ENCODE peak calls at places on chromosomes 4 and X, in four cellular contexts. One of them, this sample, is unnamed.

GRCh38 chrX:117969782-117970181 is 146.8 kb downstream of the KLHL13 start:
- DNase-seq in IMR-90: no peak
- DNase-seq in neural crest cell: no peak
- DNase-seq in GM12891: no peak
- DNase-seq in this sample: no peak

GRCh38 chrX:112704226-112704625 is 24.5 kb upstream of the LHFPL1 start:
- DNase-seq in IMR-90: no peak
- DNase-seq in neural crest cell: no peak
- DNase-seq in GM12891: no peak
- DNase-seq in this sample: no peak

GRCh38 chrX:132443736-132444135 is 45.1 kb downstream of the MBNL3 start:
- DNase-seq in IMR-90: no peak
- DNase-seq in neural crest cell: no peak
- DNase-seq in GM12891: no peak
- DNase-seq in this sample: no peak

GRCh38 chrX:112867570-112867969 is 26.9 kb upstream of the AMOT start:
- DNase-seq in IMR-90: no peak
- DNase-seq in neural crest cell: no peak
- DNase-seq in GM12891: no peak
- DNase-seq in this sample: no peak

GRCh38 chrX:7159132-7159861 is 11.3 kb upstream of the PUDP start:
- DNase-seq in IMR-90: no peak
- DNase-seq in neural crest cell: no peak
- DNase-seq in GM12891: no peak
- DNase-seq in this sample: no peak

GRCh38 chrX:106611323-106611681 is 476 bp upstream of the RADX start:
- DNase-seq in IMR-90: no peak
- DNase-seq in neural crest cell: no peak
- DNase-seq in GM12891: no peak
- DNase-seq in this sample: no peak

GRCh38 chrX:31132803-31133202 is 61.0 kb upstream of the FTHL17 start:
- DNase-seq in IMR-90: no peak
- DNase-seq in neural crest cell: no peak
- DNase-seq in GM12891: no peak
- DNase-seq in this sample: no peak

GRCh38 chr4:100391913-100392312 is 125.9 kb downstream of the EMCN start:
- DNase-seq in IMR-90: peak; percentile 43
- DNase-seq in neural crest cell: no peak
- DNase-seq in GM12891: no peak
- DNase-seq in this sample: peak; percentile 67

GRCh38 chrX:70762285-70762684 is 146.2 kb downstream of the TEX11 start:
- DNase-seq in IMR-90: no peak
- DNase-seq in neural crest cell: no peak
- DNase-seq in GM12891: no peak
- DNase-seq in this sample: no peak

GRCh38 chr4:124483043-124483906 is 229.3 kb downstream of the ANKRD50 start:
- DNase-seq in IMR-90: peak; percentile 21
- DNase-seq in neural crest cell: no peak
- DNase-seq in GM12891: no peak
- DNase-seq in this sample: no peak

GRCh38 chr4:48307528-48307927 is 33.8 kb upstream of the SLAIN2 start:
- DNase-seq in IMR-90: no peak
- DNase-seq in neural crest cell: no peak
- DNase-seq in GM12891: no peak
- DNase-seq in this sample: no peak

GRCh38 chrX:133838761-133839676 is 146.4 kb downstream of the GPC3 start:
- DNase-seq in IMR-90: peak; percentile 28
- DNase-seq in neural crest cell: peak; percentile 70
- DNase-seq in GM12891: no peak
- DNase-seq in this sample: no peak

GRCh38 chr4:160175064-160175643 is 1072.3 kb downstream of the RAPGEF2 start:
- DNase-seq in IMR-90: no peak
- DNase-seq in neural crest cell: no peak
- DNase-seq in GM12891: no peak
- DNase-seq in this sample: no peak

GRCh38 chr4:128068927-128069326 is 7.8 kb downstream of the LARP1B start:
- DNase-seq in IMR-90: peak; percentile 24
- DNase-seq in neural crest cell: no peak
- DNase-seq in GM12891: no peak
- DNase-seq in this sample: no peak

GRCh38 chr4:181661090-181661489 is 582.1 kb upstream of the TENM3 start:
- DNase-seq in IMR-90: peak; percentile 85
- DNase-seq in neural crest cell: no peak
- DNase-seq in GM12891: no peak
- DNase-seq in this sample: peak; percentile 51

GRCh38 chrX:23699636-23700194 is 32.4 kb downstream of the PRDX4 start:
- DNase-seq in IMR-90: peak; percentile 14
- DNase-seq in neural crest cell: no peak
- DNase-seq in GM12891: no peak
- DNase-seq in this sample: no peak

GRCh38 chrX:136850441-136851175 is 29.9 kb downstream of the RBMX start:
- DNase-seq in IMR-90: no peak
- DNase-seq in neural crest cell: no peak
- DNase-seq in GM12891: no peak
- DNase-seq in this sample: no peak

GRCh38 chr4:17817027-17817426 is 6.2 kb downstream of the NCAPG start:
- DNase-seq in IMR-90: peak; percentile 78
- DNase-seq in neural crest cell: no peak
- DNase-seq in GM12891: no peak
- DNase-seq in this sample: peak; percentile 35

GRCh38 chr4:144905286-144905685 is 192.7 kb downstream of the ANAPC10 start:
- DNase-seq in IMR-90: no peak
- DNase-seq in neural crest cell: no peak
- DNase-seq in GM12891: no peak
- DNase-seq in this sample: no peak

GRCh38 chr4:96164814-96165351 is 325.0 kb downstream of the PDHA2 start:
- DNase-seq in IMR-90: peak; percentile 16
- DNase-seq in neural crest cell: no peak
- DNase-seq in GM12891: no peak
- DNase-seq in this sample: peak; percentile 94

GRCh38 chr4:175125410-175126068 is 207.4 kb downstream of the ADAM29 start:
- DNase-seq in IMR-90: no peak
- DNase-seq in neural crest cell: no peak
- DNase-seq in GM12891: no peak
- DNase-seq in this sample: no peak

GRCh38 chr4:139455187-139455586 is 1.3 kb downstream of the RAB33B start:
- DNase-seq in IMR-90: no peak
- DNase-seq in neural crest cell: no peak
- DNase-seq in GM12891: no peak
- DNase-seq in this sample: no peak

GRCh38 chr4:186081202-186081807 is 12.3 kb downstream of the TLR3 start:
- DNase-seq in IMR-90: no peak
- DNase-seq in neural crest cell: no peak
- DNase-seq in GM12891: no peak
- DNase-seq in this sample: no peak

GRCh38 chrX:140040397-140040796 is 75.1 kb upstream of the CXorf66 start:
- DNase-seq in IMR-90: no peak
- DNase-seq in neural crest cell: no peak
- DNase-seq in GM12891: no peak
- DNase-seq in this sample: peak; percentile 68

GRCh38 chr4:4694296-4694772 is 152.5 kb upstream of the STX18 start:
- DNase-seq in IMR-90: peak; percentile 23
- DNase-seq in neural crest cell: no peak
- DNase-seq in GM12891: no peak
- DNase-seq in this sample: no peak

GRCh38 chr4:98720871-98721480 is 62.6 kb upstream of the TSPAN5 start:
- DNase-seq in IMR-90: peak; percentile 10
- DNase-seq in neural crest cell: no peak
- DNase-seq in GM12891: no peak
- DNase-seq in this sample: peak; percentile 86